ENCODE peak calls at places on chromosomes 4 and X, in eight cellular contexts. I, B, L, K, R, D, V and Y are unnamed samples.

GRCh38 chr4:99394913-99395312 is 40.2 kb downstream of the ADH7 start:
- DNase-seq in I (no peak), B (no peak), L (no peak), K (no peak), R (peak; percentile 80), D (no peak), V (no peak), Y (no peak)

GRCh38 chr4:11218692-11219091 is 210.0 kb downstream of the HS3ST1 start:
- DNase-seq in I (no peak), B (no peak), L (no peak), K (peak; percentile 80), R (no peak), D (no peak), V (no peak), Y (no peak)

GRCh38 chrX:9440116-9440844 is 24.6 kb upstream of the TBL1X start:
- DNase-seq in I (no peak), B (no peak), L (no peak), K (no peak), R (no peak), D (no peak), V (no peak), Y (no peak)

GRCh38 chrX:119194631-119195030 is 41.5 kb upstream of the PGRMC1 start:
- DNase-seq in I (no peak), B (no peak), L (peak; percentile 9), K (no peak), R (no peak), D (no peak), V (no peak), Y (no peak)

GRCh38 chrX:13339607-13340006 is 19.8 kb upstream of the ATXN3L start:
- DNase-seq in I (no peak), B (no peak), L (no peak), K (peak; percentile 3), R (no peak), D (no peak), V (no peak), Y (no peak)

GRCh38 chr4:99979872-99980271 is 29.8 kb upstream of the H2AZ1 start:
- DNase-seq in I (no peak), B (no peak), L (peak; percentile 86), K (no peak), R (peak; percentile 69), D (no peak), V (no peak), Y (no peak)

GRCh38 chr4:128244379-128244778 is 43.2 kb downstream of the PGRMC2 start:
- DNase-seq in I (no peak), B (no peak), L (peak; percentile 76), K (no peak), R (peak; percentile 75), D (no peak), V (no peak), Y (no peak)

GRCh38 chr4:183375156-183375555 is 52.9 kb upstream of the CLDN24 start:
- DNase-seq in I (no peak), B (no peak), L (no peak), K (no peak), R (no peak), D (no peak), V (no peak), Y (no peak)

GRCh38 chr4:61783050-61783449 is 582.9 kb downstream of the ADGRL3 start:
- DNase-seq in I (no peak), B (no peak), L (peak; percentile 22), K (peak; percentile 15), R (no peak), D (no peak), V (no peak), Y (no peak)

GRCh38 chrX:47060708-47061107 is 17.5 kb upstream of the RGN start:
- DNase-seq in I (no peak), B (no peak), L (no peak), K (no peak), R (no peak), D (no peak), V (no peak), Y (no peak)

GRCh38 chr4:82525287-82525898 is 36.4 kb downstream of the TMEM150C start:
- DNase-seq in I (no peak), B (no peak), L (no peak), K (peak; percentile 42), R (no peak), D (no peak), V (no peak), Y (no peak)

GRCh38 chr4:56701644-56702043 is 20.5 kb upstream of the HOPX start:
- DNase-seq in I (no peak), B (no peak), L (no peak), K (no peak), R (no peak), D (no peak), V (no peak), Y (no peak)

GRCh38 chr4:84089652-84090437 is 409.2 kb downstream of the NKX6-1 start:
- DNase-seq in I (no peak), B (no peak), L (no peak), K (no peak), R (no peak), D (no peak), V (no peak), Y (no peak)

GRCh38 chr4:146235654-146236570 is 21.6 kb downstream of the REELD1 start:
- DNase-seq in I (no peak), B (no peak), L (no peak), K (no peak), R (no peak), D (no peak), V (no peak), Y (no peak)

GRCh38 chr4:11954093-11954492 is 525.4 kb upstream of the HS3ST1 start:
- DNase-seq in I (no peak), B (no peak), L (peak; percentile 0), K (peak; percentile 3), R (no peak), D (no peak), V (peak; percentile 52), Y (no peak)

GRCh38 chr4:79917246-79917645 is 155.8 kb downstream of the ANTXR2 start:
- DNase-seq in I (no peak), B (no peak), L (peak; percentile 63), K (peak; percentile 27), R (peak; percentile 44), D (peak; percentile 2), V (no peak), Y (peak; percentile 51)

GRCh38 chr4:139889194-139889762 is 223.7 kb downstream of the MGST2 start:
- DNase-seq in I (no peak), B (no peak), L (peak; percentile 26), K (no peak), R (no peak), D (no peak), V (no peak), Y (no peak)

GRCh38 chrX:42732506-42732905 is 45.5 kb downstream of the PPP1R2C start:
- DNase-seq in I (no peak), B (no peak), L (no peak), K (no peak), R (no peak), D (no peak), V (no peak), Y (no peak)

GRCh38 chrX:39813631-39814246 is 284.0 kb downstream of the BCOR start:
- DNase-seq in I (peak; percentile 74), B (no peak), L (peak; percentile 19), K (peak; percentile 26), R (peak; percentile 69), D (no peak), V (peak; percentile 39), Y (no peak)

GRCh38 chr4:26248647-26249046 is 72.2 kb upstream of the RBPJ start:
- DNase-seq in I (peak; percentile 36), B (no peak), L (no peak), K (peak; percentile 55), R (peak; percentile 88), D (peak; percentile 23), V (peak; percentile 22), Y (no peak)

GRCh38 chr4:151801547-151802516 is 41.0 kb upstream of the GATB start:
- DNase-seq in I (no peak), B (no peak), L (peak; percentile 87), K (peak; percentile 3), R (peak; percentile 44), D (no peak), V (peak; percentile 26), Y (peak; percentile 76)

GRCh38 chr4:77817304-77818076 is 1.7 kb downstream of the CNOT6L start:
- DNase-seq in I (no peak), B (no peak), L (peak; percentile 5), K (no peak), R (no peak), D (peak; percentile 35), V (no peak), Y (no peak)

GRCh38 chrX:141176586-141177451 is at the start of gene LDOC1:
- DNase-seq in I (peak; percentile 89), B (no peak), L (peak; percentile 90), K (peak; percentile 80), R (peak; percentile 71), D (peak; percentile 84), V (peak; percentile 70), Y (peak; percentile 63)

GRCh38 chr4:110621839-110622751 is 782 bp downstream of the PITX2 start:
- DNase-seq in I (no peak), B (no peak), L (peak; percentile 48), K (no peak), R (no peak), D (peak; percentile 85), V (no peak), Y (no peak)

GRCh38 chrX:73401591-73402266 is 45.1 kb upstream of the CDX4 start:
- DNase-seq in I (no peak), B (no peak), L (no peak), K (no peak), R (no peak), D (peak; percentile 12), V (no peak), Y (no peak)

GRCh38 chr4:155428128-155428527 is 51.4 kb upstream of the MAP9 start:
- DNase-seq in I (no peak), B (no peak), L (no peak), K (no peak), R (no peak), D (no peak), V (no peak), Y (no peak)

GRCh38 chr4:88382621-88383020 is 4.0 kb downstream of the HERC6 start:
- DNase-seq in I (no peak), B (no peak), L (peak; percentile 19), K (no peak), R (no peak), D (no peak), V (no peak), Y (peak; percentile 49)

GRCh38 chr4:24070117-24070516 is 180.3 kb upstream of the PPARGC1A start:
- DNase-seq in I (no peak), B (peak; percentile 36), L (peak; percentile 96), K (no peak), R (peak; percentile 96), D (no peak), V (no peak), Y (no peak)

GRCh38 chr4:99300934-99301333 is 10.1 kb upstream of the ADH1A start:
- DNase-seq in I (peak; percentile 96), B (peak; percentile 90), L (peak; percentile 17), K (no peak), R (peak; percentile 97), D (peak; percentile 10), V (peak; percentile 38), Y (no peak)